ENCODE peak calls at places on chromosomes 6 and 20, in four cellular contexts. D is bronchial epithelial cell, Z is prostate gland, B is HCT116. T is an unnamed sample.
A peak's percentile ranks its signal among the peaks of the same experiment; 100 is the strongest.

GRCh38 chr20:36439040-36439730 is 102.1 kb upstream of the MYL9 start:
- DNase-seq in D (peak; percentile 32), Z (peak; percentile 40), B (peak; percentile 32), T (no peak)

GRCh38 chr20:59413326-59413865 is 113.0 kb downstream of the EDN3 start:
- DNase-seq in D (no peak), Z (no peak), B (no peak), T (no peak)

GRCh38 chr20:17654649-17655285 is 27.3 kb downstream of the RRBP1 start:
- DNase-seq in D (peak; percentile 15), Z (no peak), B (no peak), T (no peak)

GRCh38 chr20:3839328-3839727 is 7.3 kb upstream of the MAVS start:
- DNase-seq in D (no peak), Z (no peak), B (no peak), T (no peak)

GRCh38 chr20:2767768-2768631 is 32.4 kb downstream of the CPXM1 start:
- DNase-seq in D (peak; percentile 75), Z (peak; percentile 97), B (no peak), T (peak; percentile 96)

GRCh38 chr6:5403619-5404018 is 142.3 kb downstream of the FARS2 start:
- DNase-seq in D (peak; percentile 58), Z (no peak), B (no peak), T (no peak)

GRCh38 chr6:30877419-30878262 is 6.7 kb upstream of the DDR1 start:
- DNase-seq in D (peak; percentile 80), Z (peak; percentile 91), B (peak; percentile 77), T (peak; percentile 67)

GRCh38 chr6:139406577-139407343 is 32.3 kb upstream of the CITED2 start:
- DNase-seq in D (peak; percentile 63), Z (no peak), B (no peak), T (no peak)

GRCh38 chr6:3427740-3428085 is 29.1 kb downstream of the SLC22A23 start:
- DNase-seq in D (no peak), Z (peak; percentile 31), B (no peak), T (no peak)

GRCh38 chr6:138331984-138332383 is 45.7 kb upstream of the SMIM28 start:
- DNase-seq in D (no peak), Z (no peak), B (no peak), T (no peak)

GRCh38 chr20:22974354-22974753 is 60.8 kb upstream of the SSTR4 start:
- DNase-seq in D (peak; percentile 36), Z (no peak), B (peak; percentile 18), T (no peak)

GRCh38 chr6:160024152-160024551 is 55.3 kb downstream of the IGF2R start:
- DNase-seq in D (no peak), Z (no peak), B (no peak), T (no peak)

GRCh38 chr6:128519931-128520435 is 416 bp downstream of the PTPRK start:
- DNase-seq in D (peak; percentile 32), Z (peak; percentile 46), B (no peak), T (no peak)

GRCh38 chr6:80608881-80609280 is 502.4 kb downstream of the BCKDHB start:
- DNase-seq in D (peak; percentile 43), Z (no peak), B (no peak), T (no peak)

GRCh38 chr6:102215425-102215824 is 821.9 kb downstream of the GRIK2 start:
- DNase-seq in D (no peak), Z (no peak), B (no peak), T (peak; percentile 53)

GRCh38 chr6:83708546-83708969 is 343 bp downstream of the SNAP91 start:
- DNase-seq in D (no peak), Z (peak; percentile 4), B (no peak), T (no peak)

GRCh38 chr20:53769041-53769440 is 175.4 kb upstream of the ZNF217 start:
- DNase-seq in D (no peak), Z (no peak), B (no peak), T (no peak)

GRCh38 chr6:112237644-112238043 is 16.7 kb downstream of the LAMA4 start:
- DNase-seq in D (peak; percentile 47), Z (no peak), B (no peak), T (no peak)

GRCh38 chr6:165647041-165647440 is 16.0 kb downstream of the PDE10A start:
- DNase-seq in D (no peak), Z (peak; percentile 38), B (no peak), T (peak; percentile 95)

GRCh38 chr20:56865055-56865454 is 235.9 kb downstream of the TFAP2C start:
- DNase-seq in D (no peak), Z (peak; percentile 12), B (no peak), T (no peak)

DNA sequence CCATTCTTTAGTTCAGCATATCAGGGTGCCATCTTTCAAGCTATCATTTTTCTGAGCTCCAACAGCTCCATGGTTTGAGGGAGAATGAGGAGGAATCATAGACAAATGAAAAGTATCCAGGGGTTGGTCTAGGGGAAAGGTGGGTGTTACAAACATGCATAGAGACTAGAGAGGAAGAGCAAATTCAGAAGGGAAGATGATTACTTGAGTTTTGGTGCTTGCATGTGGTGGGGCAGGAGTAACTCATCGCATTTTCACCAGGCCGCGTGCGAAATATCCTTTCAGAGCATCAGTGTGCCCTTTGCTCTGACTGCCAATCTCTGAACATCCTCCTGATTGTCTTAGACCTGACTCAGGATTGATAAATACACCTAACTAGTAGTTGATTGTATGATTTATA is 7.7 kb upstream of the BICRAL start:
- DNase-seq in D (no peak), Z (no peak), B (no peak), T (no peak)
- H3K4me3 ChIP-seq in D (no peak overlapping the region), Z (no peak overlapping the region), B (no peak overlapping the region), T (no peak overlapping the region)

DNA sequence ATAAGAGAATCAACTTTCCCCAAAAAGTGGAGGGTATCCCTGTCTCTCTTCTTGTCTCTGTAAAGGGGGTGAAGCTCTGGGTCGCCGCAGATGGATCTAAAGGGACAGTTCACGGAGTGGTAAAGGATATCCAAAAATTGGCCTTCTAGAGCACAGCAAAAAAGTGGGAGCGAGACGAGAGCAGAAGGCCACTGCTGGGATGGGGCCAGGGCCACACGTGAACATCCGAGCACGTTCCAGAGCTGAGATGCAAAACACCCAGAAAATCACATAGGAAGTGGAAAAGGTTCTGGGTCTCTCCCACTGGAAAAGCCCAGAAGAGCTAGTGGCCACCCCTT is 837 bp downstream of the TRAM2 start:
- DNase-seq in D (no peak), Z (no peak), B (no peak), T (no peak)
- H3K4me3 ChIP-seq in D (peak overlapping the region; percentile 63), Z (peak overlapping the region; percentile 88), B (peak overlapping the region; percentile 89), T (peak overlapping the region; percentile 67)

DNA sequence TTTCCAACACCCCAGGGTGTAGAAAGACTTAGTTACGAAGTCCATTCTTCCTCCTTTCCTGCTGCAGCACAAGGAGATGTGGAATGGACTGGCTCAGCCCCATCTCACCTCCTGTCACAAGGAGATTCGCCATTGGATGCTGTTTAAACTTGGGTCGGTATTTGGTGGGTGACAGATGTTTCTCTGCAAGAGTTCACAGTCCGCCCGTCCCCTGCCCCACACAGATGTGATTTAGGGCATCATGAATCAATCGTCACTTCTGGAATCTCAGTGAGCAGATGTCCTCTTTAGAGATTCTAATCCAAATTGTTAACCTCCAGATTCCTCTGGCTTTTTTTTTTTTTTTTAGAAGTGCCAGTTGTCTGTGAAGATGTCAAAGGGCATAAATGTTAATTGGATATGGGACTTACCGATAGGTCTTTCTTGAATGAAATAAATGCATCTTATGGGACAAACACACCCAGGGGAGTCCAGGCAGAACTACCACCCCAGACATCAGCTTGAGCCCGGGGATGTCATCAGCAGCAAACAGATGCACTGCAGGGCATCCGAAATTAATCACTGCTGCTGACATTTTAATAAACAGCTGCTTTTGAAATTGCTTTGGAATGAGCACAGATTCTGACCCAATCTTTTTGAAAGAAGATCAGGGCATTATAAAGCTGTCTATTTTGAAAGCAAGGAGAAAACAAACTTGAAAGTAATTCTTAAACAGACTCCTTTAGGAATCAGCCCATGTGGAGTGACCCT is 117.6 kb upstream of the CDH4 start:
- DNase-seq in D (no peak), Z (no peak), B (no peak), T (no peak)
- H3K4me3 ChIP-seq in D (no peak overlapping the region), Z (no peak overlapping the region), B (no peak overlapping the region), T (no peak overlapping the region)

GRCh38 chr20:50806126-50806768 is 11.4 kb downstream of the BCAS4 start:
- DNase-seq in D (no peak), Z (no peak), B (no peak), T (no peak)

GRCh38 chr20:50813801-50814200 is 18.9 kb downstream of the BCAS4 start:
- DNase-seq in D (no peak), Z (no peak), B (no peak), T (no peak)

GRCh38 chr20:50810842-50811241 is 16.0 kb downstream of the BCAS4 start:
- DNase-seq in D (no peak), Z (no peak), B (no peak), T (no peak)

GRCh38 chr20:50813101-50813643 is 18.3 kb downstream of the BCAS4 start:
- DNase-seq in D (no peak), Z (no peak), B (no peak), T (no peak)

GRCh38 chr20:50810063-50810462 is 15.2 kb downstream of the BCAS4 start:
- DNase-seq in D (no peak), Z (no peak), B (no peak), T (no peak)
- H3K4me3 ChIP-seq in D (no peak overlapping the region), Z (no peak overlapping the region), B (no peak overlapping the region), T (no peak overlapping the region)